ENCODE peak calls at places on chromosomes 2 and 18, in four cellular contexts. T, I, W and F are unnamed samples.
A peak's percentile ranks its signal among the peaks of the same experiment; 100 is the strongest.

GRCh38 chr2:75707901-75708300 is 2.8 kb downstream of the GCFC2 start:
- DNase-seq in I (no peak), T (no peak), W (no peak), F (no peak)

GRCh38 chr2:219496781-219497494 is 1.8 kb upstream of the GMPPA start:
- DNase-seq in T (no peak), I (no peak), W (no peak), F (peak; percentile 47)

GRCh38 chr18:60413944-60414547 is 41.5 kb upstream of the MC4R start:
- DNase-seq in W (no peak), I (peak; percentile 2), T (no peak), F (peak; percentile 68)

GRCh38 chr2:233026211-233026813 is 6.2 kb upstream of the NEU2 start:
- DNase-seq in W (no peak), I (no peak), T (no peak), F (no peak)

GRCh38 chr2:54067851-54068375 is 47.5 kb upstream of the ACYP2 start:
- DNase-seq in I (no peak), T (no peak), W (no peak), F (no peak)

GRCh38 chr2:176164803-176165597 is 7.9 kb downstream of the HOXD3 start:
- DNase-seq in I (no peak), T (no peak), W (no peak), F (no peak)

GRCh38 chr18:9428862-9429661 is 46.3 kb upstream of the RALBP1 start:
- DNase-seq in I (no peak), W (no peak), T (no peak), F (no peak)

GRCh38 chr2:237455764-237456163 is 31.3 kb upstream of the MLPH start:
- DNase-seq in I (no peak), W (no peak), T (no peak), F (no peak)

GRCh38 chr18:34117319-34117718 is 107.4 kb downstream of the NOL4 start:
- DNase-seq in W (peak; percentile 42), I (no peak), T (no peak), F (no peak)

GRCh38 chr18:79583984-79584401 is 95.6 kb upstream of the CTDP1 start:
- DNase-seq in W (no peak), T (no peak), I (no peak), F (no peak)

GRCh38 chr2:203569677-203570316 is 34.7 kb upstream of the RAPH1 start:
- DNase-seq in T (no peak), W (no peak), I (no peak), F (no peak)

GRCh38 chr2:186751790-186752189 is 57.9 kb downstream of the FAM171B start:
- DNase-seq in T (no peak), W (no peak), I (no peak), F (no peak)

GRCh38 chr2:47651296-47651695 is 131.6 kb upstream of the MSH6 start:
- DNase-seq in W (no peak), I (no peak), T (no peak), F (no peak)

GRCh38 chr18:62388855-62389760 is 64.0 kb downstream of the TNFRSF11A start:
- DNase-seq in T (no peak), I (peak; percentile 81), W (no peak), F (no peak)

GRCh38 chr2:6679481-6679880 is 186.2 kb downstream of the CMPK2 start:
- DNase-seq in T (no peak), W (no peak), I (no peak), F (no peak)

GRCh38 chr18:6013101-6013790 is 117.9 kb upstream of the TMEM200C start:
- DNase-seq in W (no peak), I (no peak), T (no peak), F (no peak)

GRCh38 chr2:112075490-112076260 is 20.6 kb downstream of the TMEM87B start:
- DNase-seq in I (no peak), T (no peak), W (no peak), F (no peak)

GRCh38 chr18:8841781-8842485 is 136.6 kb downstream of the MTCL1 start:
- DNase-seq in I (no peak), W (no peak), T (no peak), F (no peak)

GRCh38 chr2:101975171-101975870 is 16.4 kb upstream of the IL1R2 start:
- DNase-seq in I (no peak), T (no peak), W (no peak), F (no peak)

GRCh38 chr2:3585239-3586109 is 9.4 kb upstream of the COLEC11 start:
- DNase-seq in I (peak; percentile 88), T (peak; percentile 30), W (no peak), F (no peak)

GRCh38 chr2:19733951-19734425 is 167.8 kb downstream of the TTC32 start:
- DNase-seq in W (no peak), T (no peak), I (no peak), F (no peak)

DNA sequence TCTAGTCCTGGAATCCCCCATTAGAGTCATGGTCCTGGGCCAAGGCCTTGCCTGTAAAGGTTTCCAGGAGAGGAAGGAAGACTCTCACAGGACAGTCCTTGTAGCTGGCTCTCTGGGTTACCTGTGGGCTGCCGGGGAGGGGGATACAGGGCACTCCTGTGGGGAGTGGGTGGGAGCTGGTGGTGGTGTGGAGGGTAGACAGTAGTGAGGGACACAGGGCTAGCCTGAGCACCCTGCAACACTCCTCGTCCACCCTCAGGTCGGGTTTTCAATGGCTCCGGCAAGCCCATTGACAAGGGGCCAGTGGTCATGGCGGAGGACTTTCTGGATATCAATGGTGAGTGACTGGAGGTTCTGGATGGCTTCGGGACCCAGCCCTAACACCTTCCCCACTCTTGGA is 19.7 kb upstream of the ANKRD53 start:
- DNase-seq in I (no peak), T (no peak), W (no peak), F (no peak)
- TF ChIP-seq ELF4 in I (no peak), T (no peak), W (no peak), F (no peak)

GRCh38 chr2:149180226-149180875 is 141.9 kb downstream of the LYPD6B start:
- DNase-seq in T (no peak), W (no peak), I (no peak), F (no peak)
- TF ChIP-seq ELF4 in T (no peak), W (no peak), I (no peak), F (no peak)

DNA sequence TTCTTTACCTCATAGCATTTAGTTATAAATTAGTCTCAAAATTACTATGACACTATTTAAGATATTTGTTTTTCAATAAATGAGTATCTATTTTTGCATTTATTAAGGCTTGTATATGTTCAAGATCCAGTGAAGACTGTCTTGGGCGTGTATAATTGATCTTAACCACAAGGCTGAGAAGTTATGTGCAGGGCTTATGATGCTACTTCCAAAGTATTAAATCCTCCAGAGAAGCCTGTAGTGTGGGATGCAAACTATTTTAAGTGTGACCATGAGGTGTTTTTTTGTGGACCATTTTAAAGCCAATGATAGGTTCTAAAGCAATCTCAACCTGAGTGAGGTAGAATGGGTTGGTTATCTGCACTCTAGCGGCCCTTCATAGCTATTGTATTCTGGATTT is 219.9 kb downstream of the ZNF407 start:
- DNase-seq in T (no peak), W (no peak), I (no peak), F (no peak)
- TF ChIP-seq ELF4 in T (no peak), W (no peak), I (no peak), F (no peak)

DNA sequence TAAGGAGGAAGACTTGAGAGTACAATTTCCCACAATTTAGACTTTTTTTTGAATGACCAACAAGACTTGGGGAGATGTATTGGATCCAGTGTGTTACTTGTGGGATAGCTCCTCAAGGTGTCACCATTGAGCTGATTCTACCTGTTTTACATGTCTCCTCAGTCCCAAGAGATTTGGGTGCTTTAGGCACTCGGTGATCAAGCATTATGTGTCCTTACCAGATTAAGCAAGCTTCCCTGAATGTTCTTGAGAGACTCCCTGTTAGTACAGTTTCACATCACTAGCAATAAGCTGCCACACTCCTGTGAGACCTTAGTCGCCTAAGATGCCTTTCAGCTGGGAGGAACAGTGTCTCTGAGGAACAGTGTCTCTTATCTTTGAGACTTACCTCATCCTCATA is 384.3 kb upstream of the SYT4 start:
- DNase-seq in W (peak; percentile 2), T (no peak), I (peak; percentile 1), F (peak; percentile 20)
- TF ChIP-seq ELF4 in W (no peak), T (no peak), I (no peak), F (no peak)

GRCh38 chr2:167209784-167210183 is 321.5 kb downstream of the XIRP2 start:
- DNase-seq in I (no peak), T (no peak), W (no peak), F (no peak)

GRCh38 chr2:167215595-167215994 is 327.3 kb downstream of the XIRP2 start:
- DNase-seq in I (no peak), T (no peak), W (no peak), F (peak; percentile 23)

GRCh38 chr2:167212054-167212648 is 323.9 kb downstream of the XIRP2 start:
- DNase-seq in W (peak; percentile 45), I (peak; percentile 50), T (peak; percentile 7), F (peak; percentile 28)
- TF ChIP-seq ELF4 in W (no peak), I (no peak), T (no peak), F (no peak)

DNA sequence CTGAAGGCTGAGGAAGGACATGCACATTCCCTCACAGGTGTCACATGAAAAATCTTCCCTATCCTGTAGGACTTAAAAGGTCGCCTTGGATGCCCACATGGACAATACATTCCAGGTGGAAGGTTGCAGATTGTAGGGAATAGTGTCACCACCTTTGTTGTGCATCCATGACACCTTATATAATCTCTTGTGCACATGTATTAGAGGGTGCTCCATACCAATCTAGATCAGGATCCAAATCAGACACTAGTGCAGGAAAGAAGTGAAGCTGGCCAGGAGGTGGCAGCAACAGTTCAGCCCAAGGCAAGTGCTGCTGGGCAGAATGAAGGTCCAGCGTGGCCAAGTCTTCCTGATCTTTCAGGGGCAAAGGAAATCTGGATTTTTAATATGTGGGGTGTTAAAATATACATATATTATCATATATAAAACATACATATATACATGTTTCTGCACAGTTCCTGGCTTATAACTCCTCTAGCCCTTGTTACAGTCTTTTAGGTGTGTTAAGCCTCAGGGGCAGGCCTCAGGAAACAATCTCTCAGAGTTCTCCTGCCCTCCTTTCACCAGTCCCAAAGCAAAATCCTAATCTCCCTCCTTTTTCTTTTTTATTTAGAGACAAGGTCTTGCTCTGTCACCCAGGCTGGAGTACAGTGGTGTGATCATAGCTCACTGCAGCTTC is 16.6 kb downstream of the NIF3L1 start:
- DNase-seq in W (peak; percentile 62), T (peak; percentile 41), I (peak; percentile 75), F (peak; percentile 72)
- TF ChIP-seq ELF4 in W (no peak), T (no peak), I (no peak), F (no peak)

GRCh38 chr2:43218221-43218549 is 8.2 kb downstream of the ZFP36L2 start:
- DNase-seq in W (no peak), I (no peak), T (no peak), F (no peak)
- TF ChIP-seq ELF4 in W (no peak), I (no peak), T (no peak), F (no peak)